ENCODE peak calls at places on chromosomes 13 and 19, in five cellular contexts. A is K562, T is H1, C is HepG2, M is GM12878. I is an unnamed sample.

GRCh38 chr19:46886546-46887239 is 25.9 kb downstream of the ARHGAP35 start:
- DNase-seq in A (no peak), T (no peak), C (no peak), M (no peak), I (no peak)

GRCh38 chr19:7254590-7254989 is 39.6 kb downstream of the INSR start:
- DNase-seq in A (no peak), T (no peak), C (no peak), M (no peak), I (no peak)

GRCh38 chr19:6086081-6086858 is 24.0 kb downstream of the RFX2 start:
- DNase-seq in A (no peak), T (no peak), C (no peak), M (no peak), I (no peak)

GRCh38 chr13:20351279-20352022 is 119.3 kb upstream of the GJB6 start:
- DNase-seq in A (no peak), T (no peak), C (no peak), M (no peak), I (peak; percentile 85)

GRCh38 chr13:27961227-27962085 is 7.7 kb downstream of the CDX2 start:
- DNase-seq in A (no peak), T (no peak), C (peak; percentile 20), M (no peak), I (no peak)

GRCh38 chr13:29575098-29575497 is 20.4 kb downstream of the SLC7A1 start:
- DNase-seq in A (no peak), T (no peak), C (no peak), M (no peak), I (no peak)

GRCh38 chr13:48806522-48806921 is 152.8 kb downstream of the CYSLTR2 start:
- DNase-seq in A (no peak), T (no peak), C (no peak), M (no peak), I (no peak)

GRCh38 chr19:53290758-53291549 is 23.4 kb upstream of the VN1R4 start:
- DNase-seq in A (no peak), T (no peak), C (no peak), M (no peak), I (no peak)

GRCh38 chr19:16836115-16836905 is 7.1 kb downstream of the SIN3B start:
- DNase-seq in A (peak; percentile 72), T (no peak), C (no peak), M (peak; percentile 46), I (no peak)

GRCh38 chr13:71864981-71865857 is 1.8 kb downstream of the DACH1 start:
- DNase-seq in A (no peak), T (peak; percentile 69), C (no peak), M (no peak), I (peak; percentile 80)

GRCh38 chr19:41408256-41408655 is 10.6 kb downstream of the BCKDHA start:
- DNase-seq in A (peak; percentile 40), T (no peak), C (no peak), M (no peak), I (peak; percentile 57)

GRCh38 chr19:11381535-11382369 is 2.4 kb downstream of the EPOR start:
- DNase-seq in A (no peak), T (peak; percentile 90), C (no peak), M (peak; percentile 66), I (peak; percentile 90)

GRCh38 chr19:10797078-10797477 is 38.9 kb downstream of the TMED1 start:
- DNase-seq in A (no peak), T (no peak), C (no peak), M (no peak), I (no peak)

GRCh38 chr19:20661150-20661819 is at the start of gene ZNF626:
- DNase-seq in A (peak; percentile 95), T (peak; percentile 95), C (peak; percentile 93), M (no peak), I (no peak)

GRCh38 chr13:40272776-40273139 is 393.7 kb downstream of the FOXO1 start:
- DNase-seq in A (no peak), T (no peak), C (no peak), M (no peak), I (no peak)

GRCh38 chr13:32932376-32932775 is 83.8 kb upstream of the KL start:
- DNase-seq in A (no peak), T (no peak), C (no peak), M (no peak), I (no peak)

GRCh38 chr19:50325310-50326100 is 3.7 kb downstream of the KCNC3 start:
- DNase-seq in A (peak; percentile 90), T (peak; percentile 97), C (peak; percentile 84), M (no peak), I (no peak)

GRCh38 chr19:4115050-4115817 is 8.7 kb downstream of the MAP2K2 start:
- DNase-seq in A (no peak), T (no peak), C (no peak), M (peak; percentile 67), I (peak; percentile 50)

GRCh38 chr19:22286151-22286810 is at the start of gene ZNF729:
- DNase-seq in A (no peak), T (no peak), C (no peak), M (no peak), I (no peak)

GRCh38 chr13:43545317-43545874 is 241.4 kb downstream of the ENOX1 start:
- DNase-seq in A (no peak), T (no peak), C (no peak), M (no peak), I (no peak)

GRCh38 chr13:43758834-43759233 is 27.9 kb downstream of the ENOX1 start:
- DNase-seq in A (no peak), T (no peak), C (no peak), M (peak; percentile 11), I (no peak)

GRCh38 chr19:6092329-6093286 is 17.7 kb downstream of the RFX2 start:
- DNase-seq in A (peak; percentile 90), T (no peak), C (peak; percentile 56), M (no peak), I (no peak)

GRCh38 chr13:31172001-31172400 is 10.3 kb upstream of the HSPH1 start:
- DNase-seq in A (no peak), T (no peak), C (no peak), M (no peak), I (no peak)

GRCh38 chr19:1394252-1395193 is 6.8 kb downstream of the GAMT start:
- DNase-seq in A (peak; percentile 58), T (no peak), C (no peak), M (no peak), I (no peak)

DNA sequence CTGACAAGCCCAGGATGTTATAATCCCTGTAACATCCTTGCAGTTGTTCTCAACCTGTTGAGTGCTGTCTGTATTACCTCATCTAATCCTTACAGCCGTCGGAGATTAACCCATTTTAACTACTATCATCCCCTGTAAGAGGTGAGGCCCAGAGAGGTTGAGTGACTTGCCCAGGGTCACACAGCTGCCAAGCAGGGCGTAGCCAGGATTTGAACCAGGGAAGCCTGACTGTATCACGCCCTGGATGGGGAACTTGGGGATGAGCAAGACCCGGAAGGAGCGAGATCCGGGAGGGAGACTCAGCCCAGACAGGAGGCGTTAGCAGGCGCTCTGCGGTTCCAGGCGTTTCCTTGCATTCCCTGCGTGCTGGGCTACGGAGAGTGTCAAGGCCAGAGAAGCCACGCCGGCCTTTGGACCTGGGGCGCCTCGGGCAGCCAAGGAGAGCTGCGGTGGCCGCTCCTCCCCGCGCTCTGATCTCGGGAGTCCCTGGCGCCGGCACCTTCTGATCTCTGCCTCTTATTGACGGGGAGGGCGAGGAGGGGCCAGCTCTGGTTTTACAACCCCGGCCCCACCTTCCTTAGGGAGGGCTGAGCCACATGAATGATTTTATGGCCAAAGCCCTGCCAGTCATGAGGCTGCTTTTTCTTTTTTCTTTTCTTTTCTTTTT is 6.2 kb downstream of the SULT2B1 start:
- DNase-seq in A (peak; percentile 31), T (no peak), C (peak; percentile 93), M (no peak), I (peak; percentile 25)
- H3K27ac ChIP-seq in A (no peak overlapping the region), T (no peak overlapping the region), C (peak overlapping the region; percentile 61), M (no peak overlapping the region), I (no peak overlapping the region)

DNA sequence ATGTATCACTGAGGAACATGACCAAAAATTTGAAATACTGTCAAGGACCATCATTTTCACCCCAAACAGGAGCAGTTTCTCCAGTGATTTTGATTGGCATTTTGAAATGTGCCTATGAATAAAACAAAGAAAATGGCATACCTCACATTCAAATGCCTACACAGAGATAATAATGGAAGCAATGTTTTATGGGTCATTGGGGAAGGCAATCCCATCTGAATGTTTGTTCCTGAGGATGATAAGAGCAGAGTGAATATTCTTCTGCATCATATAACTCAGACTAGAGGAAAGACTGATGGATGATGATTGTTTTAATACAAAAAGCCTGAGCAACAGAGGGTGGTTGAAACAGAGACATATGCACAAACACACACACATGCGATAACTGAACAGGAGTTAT is 2749.9 kb downstream of the PCDH9 start:
- DNase-seq in A (no peak), T (no peak), C (no peak), M (no peak), I (no peak)
- TF ChIP-seq GABPA in A (no peak), T (no peak), C (no peak), M (no peak), I (no peak)

GRCh38 chr13:99043700-99044300 is 65.9 kb upstream of the DOCK9 start:
- DNase-seq in A (no peak), T (no peak), C (no peak), M (no peak), I (no peak)

GRCh38 chr13:99042851-99043250 is 65.0 kb upstream of the DOCK9 start:
- DNase-seq in A (peak; percentile 41), T (no peak), C (no peak), M (no peak), I (no peak)

GRCh38 chr13:99044764-99045163 is 66.9 kb upstream of the DOCK9 start:
- DNase-seq in A (no peak), T (no peak), C (no peak), M (no peak), I (no peak)

GRCh38 chr13:99046851-99047250 is 69.0 kb upstream of the DOCK9 start:
- DNase-seq in A (no peak), T (no peak), C (no peak), M (no peak), I (no peak)

DNA sequence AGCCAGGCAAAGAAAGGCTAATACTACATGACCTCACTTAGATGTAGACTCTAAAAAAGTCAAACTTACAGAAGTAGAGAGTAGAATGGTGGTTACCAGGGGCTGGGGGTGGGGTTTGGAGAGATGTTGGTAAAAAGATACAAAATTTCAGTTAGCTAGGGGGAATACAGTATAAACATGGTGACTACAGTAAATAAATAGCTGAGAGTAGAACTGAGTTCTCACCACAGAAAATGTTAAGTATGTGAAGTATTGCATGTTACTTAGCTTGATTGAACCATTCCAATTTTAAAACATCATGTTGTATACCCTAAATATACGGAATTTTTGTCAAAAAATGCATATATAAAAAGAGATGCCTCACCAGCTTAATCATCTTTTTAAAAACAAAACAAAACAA is 67.5 kb upstream of the DOCK9 start:
- DNase-seq in A (no peak), T (no peak), C (no peak), M (no peak), I (no peak)
- H3K27ac ChIP-seq in A (no peak overlapping the region), T (no peak overlapping the region), C (no peak overlapping the region), M (no peak overlapping the region), I (no peak overlapping the region)

GRCh38 chr13:24280722-24281121 is 28.7 kb upstream of the C1QTNF9 start:
- DNase-seq in A (no peak), T (no peak), C (no peak), M (peak; percentile 30), I (peak; percentile 15)
- TF ChIP-seq GABPA in A (no peak), T (no peak), C (no peak), M (no peak), I (no peak)

I was measured in HL-60.